ENCODE peak calls at places on chromosome 19, in seven cellular contexts. One of them, this sample, is unnamed.

GRCh38 chr19:46704379-46705076 is 12.4 kb downstream of the PRKD2 start:
- DNase-seq in skeletal muscle cell: no peak
- DNase-seq in memory B cell: peak
- DNase-seq in astrocyte of the spinal cord: peak
- DNase-seq in tibial nerve: peak
- DNase-seq in stimulated activated CD4-positive, alpha-beta T cell treated with anti-CD3 and anti-CD28 coated beads, Interleukin-1b, Interleukin-23, amount 100 ng/mL, for 1 hour: peak
- DNase-seq in cardiac muscle cell: peak
- DNase-seq in this sample: no peak

GRCh38 chr19:41617941-41618730 is 8.7 kb downstream of the CEACAM4 start:
- DNase-seq in astrocyte of the spinal cord: no peak
- DNase-seq in memory B cell: no peak
- DNase-seq in skeletal muscle cell: no peak
- DNase-seq in tibial nerve: no peak
- DNase-seq in cardiac muscle cell: no peak
- DNase-seq in stimulated activated CD4-positive, alpha-beta T cell treated with anti-CD3 and anti-CD28 coated beads, Interleukin-1b, Interleukin-23, amount 100 ng/mL, for 1 hour: no peak
- DNase-seq in this sample: no peak

GRCh38 chr19:29702161-29702957 is 12.7 kb downstream of the C19orf12 start:
- DNase-seq in skeletal muscle cell: no peak
- DNase-seq in astrocyte of the spinal cord: no peak
- DNase-seq in tibial nerve: no peak
- DNase-seq in cardiac muscle cell: no peak
- DNase-seq in stimulated activated CD4-positive, alpha-beta T cell treated with anti-CD3 and anti-CD28 coated beads, Interleukin-1b, Interleukin-23, amount 100 ng/mL, for 1 hour: no peak
- DNase-seq in memory B cell: no peak
- DNase-seq in this sample: no peak

GRCh38 chr19:748274-748598 is 2.7 kb upstream of the MISP start:
- DNase-seq in astrocyte of the spinal cord: no peak
- DNase-seq in memory B cell: no peak
- DNase-seq in cardiac muscle cell: no peak
- DNase-seq in tibial nerve: no peak
- DNase-seq in skeletal muscle cell: no peak
- DNase-seq in stimulated activated CD4-positive, alpha-beta T cell treated with anti-CD3 and anti-CD28 coated beads, Interleukin-1b, Interleukin-23, amount 100 ng/mL, for 1 hour: no peak
- DNase-seq in this sample: no peak

GRCh38 chr19:6509118-6509971 is 7.2 kb upstream of the TUBB4A start:
- DNase-seq in stimulated activated CD4-positive, alpha-beta T cell treated with anti-CD3 and anti-CD28 coated beads, Interleukin-1b, Interleukin-23, amount 100 ng/mL, for 1 hour: no peak
- DNase-seq in skeletal muscle cell: no peak
- DNase-seq in astrocyte of the spinal cord: no peak
- DNase-seq in memory B cell: no peak
- DNase-seq in tibial nerve: no peak
- DNase-seq in cardiac muscle cell: no peak
- DNase-seq in this sample: no peak

GRCh38 chr19:14112051-14112808 is 5.3 kb downstream of the PRKACA start:
- DNase-seq in memory B cell: no peak
- DNase-seq in cardiac muscle cell: peak
- DNase-seq in astrocyte of the spinal cord: no peak
- DNase-seq in stimulated activated CD4-positive, alpha-beta T cell treated with anti-CD3 and anti-CD28 coated beads, Interleukin-1b, Interleukin-23, amount 100 ng/mL, for 1 hour: no peak
- DNase-seq in skeletal muscle cell: no peak
- DNase-seq in tibial nerve: no peak
- DNase-seq in this sample: no peak

GRCh38 chr19:8501547-8501946 is 893 bp downstream of the PRAM1 start:
- DNase-seq in cardiac muscle cell: no peak
- DNase-seq in tibial nerve: no peak
- DNase-seq in astrocyte of the spinal cord: no peak
- DNase-seq in skeletal muscle cell: no peak
- DNase-seq in stimulated activated CD4-positive, alpha-beta T cell treated with anti-CD3 and anti-CD28 coated beads, Interleukin-1b, Interleukin-23, amount 100 ng/mL, for 1 hour: no peak
- DNase-seq in memory B cell: no peak
- DNase-seq in this sample: no peak

GRCh38 chr19:1836458-1837221 is 11.6 kb downstream of the REXO1 start:
- DNase-seq in stimulated activated CD4-positive, alpha-beta T cell treated with anti-CD3 and anti-CD28 coated beads, Interleukin-1b, Interleukin-23, amount 100 ng/mL, for 1 hour: no peak
- DNase-seq in cardiac muscle cell: no peak
- DNase-seq in astrocyte of the spinal cord: no peak
- DNase-seq in tibial nerve: no peak
- DNase-seq in memory B cell: no peak
- DNase-seq in skeletal muscle cell: no peak
- DNase-seq in this sample: no peak

GRCh38 chr19:16366433-16367268 is 42.0 kb downstream of the KLF2 start:
- DNase-seq in astrocyte of the spinal cord: no peak
- DNase-seq in tibial nerve: no peak
- DNase-seq in skeletal muscle cell: no peak
- DNase-seq in cardiac muscle cell: no peak
- DNase-seq in memory B cell: peak
- DNase-seq in stimulated activated CD4-positive, alpha-beta T cell treated with anti-CD3 and anti-CD28 coated beads, Interleukin-1b, Interleukin-23, amount 100 ng/mL, for 1 hour: no peak
- DNase-seq in this sample: no peak

GRCh38 chr19:19571387-19571786 is 33.3 kb downstream of the CILP2 start:
- DNase-seq in stimulated activated CD4-positive, alpha-beta T cell treated with anti-CD3 and anti-CD28 coated beads, Interleukin-1b, Interleukin-23, amount 100 ng/mL, for 1 hour: no peak
- DNase-seq in tibial nerve: no peak
- DNase-seq in memory B cell: no peak
- DNase-seq in cardiac muscle cell: no peak
- DNase-seq in skeletal muscle cell: no peak
- DNase-seq in astrocyte of the spinal cord: no peak
- DNase-seq in this sample: no peak

GRCh38 chr19:10871711-10872550 is 578 bp downstream of the CARM1 start:
- DNase-seq in stimulated activated CD4-positive, alpha-beta T cell treated with anti-CD3 and anti-CD28 coated beads, Interleukin-1b, Interleukin-23, amount 100 ng/mL, for 1 hour: no peak
- DNase-seq in cardiac muscle cell: peak
- DNase-seq in skeletal muscle cell: no peak
- DNase-seq in tibial nerve: no peak
- DNase-seq in memory B cell: peak
- DNase-seq in astrocyte of the spinal cord: no peak
- DNase-seq in this sample: no peak

GRCh38 chr19:6718111-6718740 is 2.2 kb downstream of the C3 start:
- DNase-seq in memory B cell: no peak
- DNase-seq in skeletal muscle cell: no peak
- DNase-seq in tibial nerve: no peak
- DNase-seq in cardiac muscle cell: no peak
- DNase-seq in stimulated activated CD4-positive, alpha-beta T cell treated with anti-CD3 and anti-CD28 coated beads, Interleukin-1b, Interleukin-23, amount 100 ng/mL, for 1 hour: no peak
- DNase-seq in astrocyte of the spinal cord: no peak
- DNase-seq in this sample: no peak

GRCh38 chr19:47573076-47574026 is at the start of gene ZNF541:
- DNase-seq in stimulated activated CD4-positive, alpha-beta T cell treated with anti-CD3 and anti-CD28 coated beads, Interleukin-1b, Interleukin-23, amount 100 ng/mL, for 1 hour: peak
- DNase-seq in tibial nerve: peak
- DNase-seq in cardiac muscle cell: peak
- DNase-seq in astrocyte of the spinal cord: peak
- DNase-seq in memory B cell: no peak
- DNase-seq in skeletal muscle cell: peak
- DNase-seq in this sample: no peak

GRCh38 chr19:35216833-35217707 is 11.5 kb downstream of the FAM187B start:
- DNase-seq in cardiac muscle cell: no peak
- DNase-seq in astrocyte of the spinal cord: no peak
- DNase-seq in skeletal muscle cell: no peak
- DNase-seq in tibial nerve: peak
- DNase-seq in memory B cell: peak
- DNase-seq in stimulated activated CD4-positive, alpha-beta T cell treated with anti-CD3 and anti-CD28 coated beads, Interleukin-1b, Interleukin-23, amount 100 ng/mL, for 1 hour: no peak
- DNase-seq in this sample: no peak

GRCh38 chr19:12527034-12527836 is 24.0 kb downstream of the ZNF564 start:
- DNase-seq in stimulated activated CD4-positive, alpha-beta T cell treated with anti-CD3 and anti-CD28 coated beads, Interleukin-1b, Interleukin-23, amount 100 ng/mL, for 1 hour: no peak
- DNase-seq in cardiac muscle cell: peak
- DNase-seq in astrocyte of the spinal cord: peak
- DNase-seq in skeletal muscle cell: peak
- DNase-seq in tibial nerve: no peak
- DNase-seq in memory B cell: no peak
- DNase-seq in this sample: no peak

GRCh38 chr19:19550454-19550842 is 12.4 kb downstream of the CILP2 start:
- DNase-seq in memory B cell: no peak
- DNase-seq in cardiac muscle cell: peak
- DNase-seq in skeletal muscle cell: peak
- DNase-seq in stimulated activated CD4-positive, alpha-beta T cell treated with anti-CD3 and anti-CD28 coated beads, Interleukin-1b, Interleukin-23, amount 100 ng/mL, for 1 hour: no peak
- DNase-seq in tibial nerve: no peak
- DNase-seq in astrocyte of the spinal cord: peak
- DNase-seq in this sample: no peak

GRCh38 chr19:17391371-17392151 is 2.4 kb downstream of the CCDC194 start:
- DNase-seq in skeletal muscle cell: no peak
- DNase-seq in stimulated activated CD4-positive, alpha-beta T cell treated with anti-CD3 and anti-CD28 coated beads, Interleukin-1b, Interleukin-23, amount 100 ng/mL, for 1 hour: no peak
- DNase-seq in cardiac muscle cell: no peak
- DNase-seq in memory B cell: no peak
- DNase-seq in tibial nerve: no peak
- DNase-seq in astrocyte of the spinal cord: no peak
- DNase-seq in this sample: no peak

GRCh38 chr19:45385392-45386221 is 15.2 kb upstream of the ERCC2 start:
- DNase-seq in skeletal muscle cell: no peak
- DNase-seq in memory B cell: no peak
- DNase-seq in astrocyte of the spinal cord: no peak
- DNase-seq in stimulated activated CD4-positive, alpha-beta T cell treated with anti-CD3 and anti-CD28 coated beads, Interleukin-1b, Interleukin-23, amount 100 ng/mL, for 1 hour: no peak
- DNase-seq in tibial nerve: no peak
- DNase-seq in cardiac muscle cell: no peak
- DNase-seq in this sample: no peak

GRCh38 chr19:49421039-49421877 is 2.0 kb downstream of the PTH2 start:
- DNase-seq in cardiac muscle cell: peak
- DNase-seq in tibial nerve: peak
- DNase-seq in skeletal muscle cell: no peak
- DNase-seq in stimulated activated CD4-positive, alpha-beta T cell treated with anti-CD3 and anti-CD28 coated beads, Interleukin-1b, Interleukin-23, amount 100 ng/mL, for 1 hour: no peak
- DNase-seq in astrocyte of the spinal cord: peak
- DNase-seq in memory B cell: no peak
- DNase-seq in this sample: no peak

GRCh38 chr19:6014551-6015135 is 36.7 kb upstream of the RANBP3 start:
- DNase-seq in astrocyte of the spinal cord: no peak
- DNase-seq in skeletal muscle cell: no peak
- DNase-seq in cardiac muscle cell: no peak
- DNase-seq in memory B cell: no peak
- DNase-seq in stimulated activated CD4-positive, alpha-beta T cell treated with anti-CD3 and anti-CD28 coated beads, Interleukin-1b, Interleukin-23, amount 100 ng/mL, for 1 hour: no peak
- DNase-seq in tibial nerve: no peak
- DNase-seq in this sample: no peak

GRCh38 chr19:16589917-16590316 is 17.7 kb upstream of the SLC35E1 start:
- DNase-seq in astrocyte of the spinal cord: no peak
- DNase-seq in memory B cell: no peak
- DNase-seq in skeletal muscle cell: no peak
- DNase-seq in tibial nerve: no peak
- DNase-seq in stimulated activated CD4-positive, alpha-beta T cell treated with anti-CD3 and anti-CD28 coated beads, Interleukin-1b, Interleukin-23, amount 100 ng/mL, for 1 hour: no peak
- DNase-seq in cardiac muscle cell: no peak
- DNase-seq in this sample: no peak

GRCh38 chr19:39671739-39672363 is 16.1 kb downstream of the LGALS16 start:
- DNase-seq in memory B cell: peak
- DNase-seq in stimulated activated CD4-positive, alpha-beta T cell treated with anti-CD3 and anti-CD28 coated beads, Interleukin-1b, Interleukin-23, amount 100 ng/mL, for 1 hour: peak
- DNase-seq in cardiac muscle cell: peak
- DNase-seq in tibial nerve: peak
- DNase-seq in astrocyte of the spinal cord: peak
- DNase-seq in skeletal muscle cell: no peak
- DNase-seq in this sample: no peak

GRCh38 chr19:31894451-31894850 is 451.0 kb upstream of the ZNF507 start:
- DNase-seq in memory B cell: no peak
- DNase-seq in stimulated activated CD4-positive, alpha-beta T cell treated with anti-CD3 and anti-CD28 coated beads, Interleukin-1b, Interleukin-23, amount 100 ng/mL, for 1 hour: no peak
- DNase-seq in cardiac muscle cell: no peak
- DNase-seq in skeletal muscle cell: no peak
- DNase-seq in tibial nerve: no peak
- DNase-seq in astrocyte of the spinal cord: no peak
- DNase-seq in this sample: no peak

GRCh38 chr19:49333426-49334288 is 1.5 kb upstream of the CD37 start:
- DNase-seq in memory B cell: peak
- DNase-seq in cardiac muscle cell: peak
- DNase-seq in stimulated activated CD4-positive, alpha-beta T cell treated with anti-CD3 and anti-CD28 coated beads, Interleukin-1b, Interleukin-23, amount 100 ng/mL, for 1 hour: peak
- DNase-seq in tibial nerve: no peak
- DNase-seq in astrocyte of the spinal cord: no peak
- DNase-seq in skeletal muscle cell: no peak
- DNase-seq in this sample: no peak

GRCh38 chr19:29217591-29217990 is 4.6 kb upstream of the UQCRFS1 start:
- DNase-seq in stimulated activated CD4-positive, alpha-beta T cell treated with anti-CD3 and anti-CD28 coated beads, Interleukin-1b, Interleukin-23, amount 100 ng/mL, for 1 hour: no peak
- DNase-seq in astrocyte of the spinal cord: no peak
- DNase-seq in skeletal muscle cell: no peak
- DNase-seq in memory B cell: no peak
- DNase-seq in cardiac muscle cell: no peak
- DNase-seq in tibial nerve: no peak
- DNase-seq in this sample: no peak

GRCh38 chr19:55703790-55704215 is 28.8 kb downstream of the EPN1 start:
- DNase-seq in astrocyte of the spinal cord: peak
- DNase-seq in tibial nerve: peak
- DNase-seq in memory B cell: peak
- DNase-seq in cardiac muscle cell: peak
- DNase-seq in skeletal muscle cell: no peak
- DNase-seq in stimulated activated CD4-positive, alpha-beta T cell treated with anti-CD3 and anti-CD28 coated beads, Interleukin-1b, Interleukin-23, amount 100 ng/mL, for 1 hour: no peak
- DNase-seq in this sample: no peak

GRCh38 chr19:36489920-36490415 is 607 bp upstream of the ZNF566 start:
- DNase-seq in cardiac muscle cell: peak
- DNase-seq in stimulated activated CD4-positive, alpha-beta T cell treated with anti-CD3 and anti-CD28 coated beads, Interleukin-1b, Interleukin-23, amount 100 ng/mL, for 1 hour: peak
- DNase-seq in tibial nerve: no peak
- DNase-seq in memory B cell: peak
- DNase-seq in astrocyte of the spinal cord: no peak
- DNase-seq in skeletal muscle cell: peak
- DNase-seq in this sample: no peak

GRCh38 chr19:17302391-17303166 is 646 bp downstream of the ABHD8 start:
- DNase-seq in stimulated activated CD4-positive, alpha-beta T cell treated with anti-CD3 and anti-CD28 coated beads, Interleukin-1b, Interleukin-23, amount 100 ng/mL, for 1 hour: no peak
- DNase-seq in astrocyte of the spinal cord: no peak
- DNase-seq in memory B cell: no peak
- DNase-seq in tibial nerve: no peak
- DNase-seq in cardiac muscle cell: no peak
- DNase-seq in skeletal muscle cell: no peak
- DNase-seq in this sample: no peak

GRCh38 chr19:53503126-53503525 is 34.8 kb upstream of the ZNF331 start:
- DNase-seq in memory B cell: no peak
- DNase-seq in tibial nerve: no peak
- DNase-seq in stimulated activated CD4-positive, alpha-beta T cell treated with anti-CD3 and anti-CD28 coated beads, Interleukin-1b, Interleukin-23, amount 100 ng/mL, for 1 hour: no peak
- DNase-seq in skeletal muscle cell: no peak
- DNase-seq in cardiac muscle cell: no peak
- DNase-seq in astrocyte of the spinal cord: no peak
- DNase-seq in this sample: no peak

GRCh38 chr19:7507884-7508283 is 8.0 kb upstream of the ZNF358 start:
- DNase-seq in skeletal muscle cell: peak
- DNase-seq in astrocyte of the spinal cord: peak
- DNase-seq in tibial nerve: peak
- DNase-seq in memory B cell: no peak
- DNase-seq in cardiac muscle cell: peak
- DNase-seq in stimulated activated CD4-positive, alpha-beta T cell treated with anti-CD3 and anti-CD28 coated beads, Interleukin-1b, Interleukin-23, amount 100 ng/mL, for 1 hour: no peak
- DNase-seq in this sample: no peak

GRCh38 chr19:47275866-47276461 is 1.3 kb downstream of the INAFM1 start:
- DNase-seq in memory B cell: no peak
- DNase-seq in skeletal muscle cell: no peak
- DNase-seq in astrocyte of the spinal cord: peak
- DNase-seq in stimulated activated CD4-positive, alpha-beta T cell treated with anti-CD3 and anti-CD28 coated beads, Interleukin-1b, Interleukin-23, amount 100 ng/mL, for 1 hour: no peak
- DNase-seq in cardiac muscle cell: peak
- DNase-seq in tibial nerve: peak
- DNase-seq in this sample: no peak

GRCh38 chr19:2529473-2529918 is 53.6 kb downstream of the GADD45B start:
- DNase-seq in cardiac muscle cell: peak
- DNase-seq in tibial nerve: no peak
- DNase-seq in astrocyte of the spinal cord: peak
- DNase-seq in stimulated activated CD4-positive, alpha-beta T cell treated with anti-CD3 and anti-CD28 coated beads, Interleukin-1b, Interleukin-23, amount 100 ng/mL, for 1 hour: no peak
- DNase-seq in memory B cell: no peak
- DNase-seq in skeletal muscle cell: peak
- DNase-seq in this sample: no peak

GRCh38 chr19:54653181-54653809 is 9.5 kb upstream of the LILRB4 start:
- DNase-seq in skeletal muscle cell: no peak
- DNase-seq in stimulated activated CD4-positive, alpha-beta T cell treated with anti-CD3 and anti-CD28 coated beads, Interleukin-1b, Interleukin-23, amount 100 ng/mL, for 1 hour: no peak
- DNase-seq in tibial nerve: no peak
- DNase-seq in astrocyte of the spinal cord: peak
- DNase-seq in cardiac muscle cell: peak
- DNase-seq in memory B cell: peak
- DNase-seq in this sample: no peak

GRCh38 chr19:20287070-20287469 is 120.1 kb downstream of the ZNF486 start:
- DNase-seq in memory B cell: no peak
- DNase-seq in tibial nerve: no peak
- DNase-seq in cardiac muscle cell: no peak
- DNase-seq in skeletal muscle cell: no peak
- DNase-seq in stimulated activated CD4-positive, alpha-beta T cell treated with anti-CD3 and anti-CD28 coated beads, Interleukin-1b, Interleukin-23, amount 100 ng/mL, for 1 hour: no peak
- DNase-seq in astrocyte of the spinal cord: no peak
- DNase-seq in this sample: no peak

GRCh38 chr19:40315812-40316475 is 30.8 kb upstream of the AKT2 start:
- DNase-seq in skeletal muscle cell: no peak
- DNase-seq in tibial nerve: no peak
- DNase-seq in stimulated activated CD4-positive, alpha-beta T cell treated with anti-CD3 and anti-CD28 coated beads, Interleukin-1b, Interleukin-23, amount 100 ng/mL, for 1 hour: no peak
- DNase-seq in cardiac muscle cell: no peak
- DNase-seq in memory B cell: no peak
- DNase-seq in astrocyte of the spinal cord: no peak
- DNase-seq in this sample: peak

GRCh38 chr19:46789371-46789770 is 977 bp upstream of the SLC1A5 start:
- DNase-seq in tibial nerve: no peak
- DNase-seq in cardiac muscle cell: no peak
- DNase-seq in skeletal muscle cell: no peak
- DNase-seq in stimulated activated CD4-positive, alpha-beta T cell treated with anti-CD3 and anti-CD28 coated beads, Interleukin-1b, Interleukin-23, amount 100 ng/mL, for 1 hour: no peak
- DNase-seq in memory B cell: no peak
- DNase-seq in astrocyte of the spinal cord: no peak
- DNase-seq in this sample: no peak